ENCODE peak calls at places on chromosomes 12 and 14, in five cellular contexts. Z, G, M, S and K are unnamed samples.

GRCh38 chr12:104687823-104688573 is 231.2 kb downstream of the CHST11 start:
- DNase-seq in M (no peak), Z (no peak), G (no peak), S (no peak), K (no peak)

GRCh38 chr12:32309811-32310755 is 89.3 kb upstream of the FGD4 start:
- DNase-seq in G (peak; percentile 26), Z (no peak), S (no peak), M (no peak), K (no peak)

GRCh38 chr14:55850803-55851202 is 267.4 kb upstream of the PELI2 start:
- DNase-seq in S (no peak), M (no peak), Z (peak; percentile 17), G (peak; percentile 86), K (peak; percentile 55)

GRCh38 chr14:63508033-63508432 is 35.1 kb downstream of the PPP2R5E start:
- DNase-seq in G (no peak), M (no peak), S (no peak), Z (no peak), K (no peak)

GRCh38 chr12:62934799-62935674 is at the start of gene PPM1H:
- DNase-seq in G (peak; percentile 58), M (peak; percentile 58), Z (no peak), S (peak; percentile 67), K (peak; percentile 16)

GRCh38 chr14:37544407-37544806 is 50.6 kb downstream of the FOXA1 start:
- DNase-seq in S (no peak), G (no peak), Z (no peak), M (no peak), K (no peak)

GRCh38 chr14:71497645-71498086 is 434.6 kb upstream of the RGS6 start:
- DNase-seq in M (no peak), Z (no peak), G (peak; percentile 34), S (no peak), K (peak; percentile 67)

GRCh38 chr12:75850751-75851462 is 180.7 kb downstream of the PHLDA1 start:
- DNase-seq in Z (peak; percentile 64), G (peak; percentile 80), M (no peak), S (no peak), K (peak; percentile 45)

GRCh38 chr14:21520718-21521117 is 5.4 kb downstream of the SALL2 start:
- DNase-seq in S (no peak), M (no peak), G (no peak), Z (no peak), K (no peak)
- H3K4me3 ChIP-seq in S (no peak overlapping the region), M (no peak overlapping the region), G (no peak overlapping the region), Z (no peak overlapping the region), K (no peak overlapping the region)

GRCh38 chr12:79690156-79690605 is 583 bp downstream of the PAWR start:
- DNase-seq in M (no peak), S (no peak), G (peak; percentile 54), Z (no peak), K (peak; percentile 23)

GRCh38 chr12:79689477-79690155 is 1.1 kb downstream of the PAWR start:
- DNase-seq in G (peak; percentile 54), S (no peak), M (peak; percentile 19), Z (no peak), K (peak; percentile 49)

GRCh38 chr12:79692249-79692619 is 1.5 kb upstream of the PAWR start:
- DNase-seq in G (no peak), M (no peak), Z (no peak), S (no peak), K (no peak)

GRCh38 chr12:79691299-79692248 is 810 bp upstream of the PAWR start:
- DNase-seq in M (no peak), Z (peak; percentile 53), S (no peak), G (peak; percentile 83), K (peak; percentile 89)

GRCh38 chr12:79690606-79691298 is at the start of gene PAWR:
- DNase-seq in M (peak; percentile 21), Z (no peak), G (peak; percentile 82), S (peak; percentile 71), K (peak; percentile 63)
- TF ChIP-seq CTCF in M (no peak), Z (peak; percentile 8), G (no peak), S (no peak), K (peak; percentile 5)

GRCh38 chr12:65826513-65827171 is 2.4 kb downstream of the HMGA2 start:
- DNase-seq in Z (no peak), M (no peak), G (peak; percentile 56), S (no peak), K (peak; percentile 76)
- H3K4me3 ChIP-seq in Z (peak overlapping the region; percentile 96), M (peak overlapping the region; percentile 67), G (peak overlapping the region; percentile 60), S (no peak overlapping the region), K (peak overlapping the region; percentile 84)

GRCh38 chr14:101960225-101960624 is 4.1 kb upstream of the DYNC1H1 start:
- DNase-seq in Z (no peak), S (no peak), M (no peak), G (peak; percentile 45), K (no peak)
- TF ChIP-seq CTCF in Z (peak; percentile 49), S (no peak), M (no peak), G (peak; percentile 57), K (peak; percentile 55)